ENCODE peak calls at places on chromosomes 13 and 19, in eight cellular contexts. One of them, this sample, is unnamed.

GRCh38 chr19:6753178-6754031 is 13.8 kb downstream of the SH2D3A start:
- DNase-seq in PC-3: peak
- DNase-seq in HFFc6: peak
- DNase-seq in spleen: peak
- DNase-seq in activated B cell treated with CpG ODN at 0.5 μM for 24 hours: peak
- DNase-seq in foreskin fibroblast: peak
- DNase-seq in MM.1S: no peak
- DNase-seq in fibroblast of mammary gland: peak
- DNase-seq in this sample: no peak

GRCh38 chr19:55619264-55619663 is 5.1 kb downstream of the ZNF784 start:
- DNase-seq in PC-3: no peak
- DNase-seq in HFFc6: peak
- DNase-seq in spleen: no peak
- DNase-seq in activated B cell treated with CpG ODN at 0.5 μM for 24 hours: no peak
- DNase-seq in foreskin fibroblast: peak
- DNase-seq in MM.1S: no peak
- DNase-seq in fibroblast of mammary gland: no peak
- DNase-seq in this sample: no peak

GRCh38 chr19:47885067-47885463 is 1.1 kb downstream of the SULT2A1 start:
- DNase-seq in PC-3: no peak
- DNase-seq in HFFc6: no peak
- DNase-seq in spleen: no peak
- DNase-seq in activated B cell treated with CpG ODN at 0.5 μM for 24 hours: no peak
- DNase-seq in foreskin fibroblast: no peak
- DNase-seq in MM.1S: no peak
- DNase-seq in fibroblast of mammary gland: no peak
- DNase-seq in this sample: no peak

GRCh38 chr19:10120538-10121198 is 969 bp upstream of the EIF3G start:
- DNase-seq in PC-3: peak
- DNase-seq in HFFc6: peak
- DNase-seq in spleen: no peak
- DNase-seq in activated B cell treated with CpG ODN at 0.5 μM for 24 hours: no peak
- DNase-seq in foreskin fibroblast: peak
- DNase-seq in MM.1S: no peak
- DNase-seq in fibroblast of mammary gland: peak
- DNase-seq in this sample: peak

GRCh38 chr13:75785130-75785529 is 149.0 kb downstream of the LMO7 start:
- DNase-seq in PC-3: no peak
- DNase-seq in HFFc6: no peak
- DNase-seq in spleen: no peak
- DNase-seq in activated B cell treated with CpG ODN at 0.5 μM for 24 hours: no peak
- DNase-seq in foreskin fibroblast: peak
- DNase-seq in MM.1S: no peak
- DNase-seq in fibroblast of mammary gland: peak
- DNase-seq in this sample: no peak

GRCh38 chr19:34120846-34121639 is 51.3 kb upstream of the LSM14A start:
- DNase-seq in PC-3: peak
- DNase-seq in HFFc6: peak
- DNase-seq in spleen: no peak
- DNase-seq in activated B cell treated with CpG ODN at 0.5 μM for 24 hours: no peak
- DNase-seq in foreskin fibroblast: peak
- DNase-seq in MM.1S: peak
- DNase-seq in fibroblast of mammary gland: peak
- DNase-seq in this sample: no peak

GRCh38 chr13:113756441-113757097 is 2.5 kb upstream of the TMEM255B start:
- DNase-seq in PC-3: peak
- DNase-seq in HFFc6: no peak
- DNase-seq in spleen: peak
- DNase-seq in activated B cell treated with CpG ODN at 0.5 μM for 24 hours: no peak
- DNase-seq in foreskin fibroblast: peak
- DNase-seq in MM.1S: no peak
- DNase-seq in fibroblast of mammary gland: peak
- DNase-seq in this sample: no peak

GRCh38 chr19:52734340-52734892 is 428 bp downstream of the ZNF611 start:
- DNase-seq in PC-3: no peak
- DNase-seq in HFFc6: no peak
- DNase-seq in spleen: peak
- DNase-seq in activated B cell treated with CpG ODN at 0.5 μM for 24 hours: no peak
- DNase-seq in foreskin fibroblast: peak
- DNase-seq in MM.1S: no peak
- DNase-seq in fibroblast of mammary gland: peak
- DNase-seq in this sample: no peak

GRCh38 chr13:51760592-51760991 is 43.4 kb downstream of the DHRS12 start:
- DNase-seq in PC-3: no peak
- DNase-seq in HFFc6: no peak
- DNase-seq in spleen: no peak
- DNase-seq in activated B cell treated with CpG ODN at 0.5 μM for 24 hours: no peak
- DNase-seq in foreskin fibroblast: no peak
- DNase-seq in MM.1S: no peak
- DNase-seq in fibroblast of mammary gland: peak
- DNase-seq in this sample: no peak

GRCh38 chr19:2003901-2004300 is 11.6 kb downstream of the BTBD2 start:
- DNase-seq in PC-3: no peak
- DNase-seq in HFFc6: no peak
- DNase-seq in spleen: no peak
- DNase-seq in activated B cell treated with CpG ODN at 0.5 μM for 24 hours: no peak
- DNase-seq in foreskin fibroblast: no peak
- DNase-seq in MM.1S: no peak
- DNase-seq in fibroblast of mammary gland: no peak
- DNase-seq in this sample: no peak

GRCh38 chr13:32284927-32285632 is 30.1 kb downstream of the ZAR1L start:
- DNase-seq in PC-3: peak
- DNase-seq in HFFc6: peak
- DNase-seq in spleen: no peak
- DNase-seq in activated B cell treated with CpG ODN at 0.5 μM for 24 hours: no peak
- DNase-seq in foreskin fibroblast: peak
- DNase-seq in MM.1S: no peak
- DNase-seq in fibroblast of mammary gland: peak
- DNase-seq in this sample: no peak

GRCh38 chr13:84137292-84137691 is 255.0 kb upstream of the SLITRK1 start:
- DNase-seq in PC-3: no peak
- DNase-seq in HFFc6: peak
- DNase-seq in spleen: peak
- DNase-seq in activated B cell treated with CpG ODN at 0.5 μM for 24 hours: no peak
- DNase-seq in foreskin fibroblast: no peak
- DNase-seq in MM.1S: peak
- DNase-seq in fibroblast of mammary gland: peak
- DNase-seq in this sample: no peak

GRCh38 chr19:29603308-29603707 is 2.8 kb upstream of the POP4 start:
- DNase-seq in PC-3: no peak
- DNase-seq in HFFc6: no peak
- DNase-seq in spleen: peak
- DNase-seq in activated B cell treated with CpG ODN at 0.5 μM for 24 hours: no peak
- DNase-seq in foreskin fibroblast: no peak
- DNase-seq in MM.1S: no peak
- DNase-seq in fibroblast of mammary gland: no peak
- DNase-seq in this sample: no peak

GRCh38 chr19:43619262-43620060 is at the start of gene ZNF428:
- DNase-seq in PC-3: peak
- DNase-seq in HFFc6: peak
- DNase-seq in spleen: peak
- DNase-seq in activated B cell treated with CpG ODN at 0.5 μM for 24 hours: peak
- DNase-seq in foreskin fibroblast: peak
- DNase-seq in MM.1S: peak
- DNase-seq in fibroblast of mammary gland: peak
- DNase-seq in this sample: peak

GRCh38 chr13:104779311-104779710 is 1713.1 kb upstream of the SLC10A2 start:
- DNase-seq in PC-3: peak
- DNase-seq in HFFc6: no peak
- DNase-seq in spleen: no peak
- DNase-seq in activated B cell treated with CpG ODN at 0.5 μM for 24 hours: no peak
- DNase-seq in foreskin fibroblast: peak
- DNase-seq in MM.1S: no peak
- DNase-seq in fibroblast of mammary gland: peak
- DNase-seq in this sample: no peak

GRCh38 chr13:27783111-27783510 is 9.2 kb upstream of the GSX1 start:
- DNase-seq in PC-3: peak
- DNase-seq in HFFc6: peak
- DNase-seq in spleen: no peak
- DNase-seq in activated B cell treated with CpG ODN at 0.5 μM for 24 hours: no peak
- DNase-seq in foreskin fibroblast: no peak
- DNase-seq in MM.1S: no peak
- DNase-seq in fibroblast of mammary gland: no peak
- DNase-seq in this sample: no peak
- TF ChIP-seq CTCF in PC-3: peak
- TF ChIP-seq CTCF in HFFc6: peak
- TF ChIP-seq CTCF in spleen: no peak
- TF ChIP-seq CTCF in activated B cell treated with CpG ODN at 0.5 μM for 24 hours: no peak
- TF ChIP-seq CTCF in foreskin fibroblast: peak
- TF ChIP-seq CTCF in MM.1S: no peak
- TF ChIP-seq CTCF in fibroblast of mammary gland: no peak
- TF ChIP-seq CTCF in this sample: peak

GRCh38 chr13:91313103-91313502 is 34.4 kb upstream of the MIR17HG start:
- DNase-seq in PC-3: peak
- DNase-seq in HFFc6: peak
- DNase-seq in spleen: no peak
- DNase-seq in activated B cell treated with CpG ODN at 0.5 μM for 24 hours: no peak
- DNase-seq in foreskin fibroblast: no peak
- DNase-seq in MM.1S: peak
- DNase-seq in fibroblast of mammary gland: peak
- DNase-seq in this sample: no peak
- TF ChIP-seq CTCF in PC-3: peak
- TF ChIP-seq CTCF in HFFc6: peak
- TF ChIP-seq CTCF in spleen: peak
- TF ChIP-seq CTCF in activated B cell treated with CpG ODN at 0.5 μM for 24 hours: no peak
- TF ChIP-seq CTCF in foreskin fibroblast: peak
- TF ChIP-seq CTCF in MM.1S: peak
- TF ChIP-seq CTCF in fibroblast of mammary gland: peak
- TF ChIP-seq CTCF in this sample: peak

GRCh38 chr13:46553886-46554855 is 1.2 kb downstream of the LRCH1 start:
- DNase-seq in PC-3: peak
- DNase-seq in HFFc6: peak
- DNase-seq in spleen: peak
- DNase-seq in activated B cell treated with CpG ODN at 0.5 μM for 24 hours: peak
- DNase-seq in foreskin fibroblast: peak
- DNase-seq in MM.1S: peak
- DNase-seq in fibroblast of mammary gland: peak
- DNase-seq in this sample: peak
- TF ChIP-seq CTCF in PC-3: no peak
- TF ChIP-seq CTCF in HFFc6: peak
- TF ChIP-seq CTCF in spleen: peak
- TF ChIP-seq CTCF in activated B cell treated with CpG ODN at 0.5 μM for 24 hours: no peak
- TF ChIP-seq CTCF in foreskin fibroblast: no peak
- TF ChIP-seq CTCF in MM.1S: peak
- TF ChIP-seq CTCF in fibroblast of mammary gland: peak
- TF ChIP-seq CTCF in this sample: no peak

DNA sequence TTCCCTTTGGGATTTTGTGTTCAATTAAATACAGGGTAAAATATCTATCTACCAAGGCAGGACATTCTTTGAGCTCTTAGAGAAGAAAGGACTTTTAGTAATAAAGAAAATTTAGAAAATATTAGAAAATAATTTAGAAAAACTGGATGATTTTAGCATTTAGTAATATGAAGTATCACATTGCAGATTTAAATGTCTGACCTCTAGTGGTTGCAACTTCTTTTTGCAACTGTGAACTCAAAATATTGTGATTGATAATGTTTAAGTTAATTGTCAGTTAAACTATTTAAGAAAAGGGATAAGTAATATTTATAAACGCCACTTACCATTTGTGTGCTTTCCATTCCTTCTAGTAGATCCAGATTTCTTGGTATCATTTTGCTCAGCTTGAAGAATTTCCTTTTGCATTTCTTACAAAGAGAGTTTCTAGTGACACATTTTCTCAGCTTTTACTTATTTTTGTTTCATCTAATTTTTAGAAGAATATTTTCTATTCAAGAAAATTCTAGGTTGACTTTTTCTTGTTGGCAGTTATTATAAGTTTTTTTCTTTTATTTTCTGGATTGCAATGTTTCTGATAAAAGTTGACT is 10.3 kb upstream of the POSTN start:
- DNase-seq in PC-3: peak
- DNase-seq in HFFc6: no peak
- DNase-seq in spleen: no peak
- DNase-seq in activated B cell treated with CpG ODN at 0.5 μM for 24 hours: no peak
- DNase-seq in foreskin fibroblast: peak
- DNase-seq in MM.1S: no peak
- DNase-seq in fibroblast of mammary gland: peak
- DNase-seq in this sample: no peak
- TF ChIP-seq CTCF in PC-3: peak
- TF ChIP-seq CTCF in HFFc6: peak
- TF ChIP-seq CTCF in spleen: no peak
- TF ChIP-seq CTCF in activated B cell treated with CpG ODN at 0.5 μM for 24 hours: no peak
- TF ChIP-seq CTCF in foreskin fibroblast: peak
- TF ChIP-seq CTCF in MM.1S: no peak
- TF ChIP-seq CTCF in fibroblast of mammary gland: peak
- TF ChIP-seq CTCF in this sample: peak

DNA sequence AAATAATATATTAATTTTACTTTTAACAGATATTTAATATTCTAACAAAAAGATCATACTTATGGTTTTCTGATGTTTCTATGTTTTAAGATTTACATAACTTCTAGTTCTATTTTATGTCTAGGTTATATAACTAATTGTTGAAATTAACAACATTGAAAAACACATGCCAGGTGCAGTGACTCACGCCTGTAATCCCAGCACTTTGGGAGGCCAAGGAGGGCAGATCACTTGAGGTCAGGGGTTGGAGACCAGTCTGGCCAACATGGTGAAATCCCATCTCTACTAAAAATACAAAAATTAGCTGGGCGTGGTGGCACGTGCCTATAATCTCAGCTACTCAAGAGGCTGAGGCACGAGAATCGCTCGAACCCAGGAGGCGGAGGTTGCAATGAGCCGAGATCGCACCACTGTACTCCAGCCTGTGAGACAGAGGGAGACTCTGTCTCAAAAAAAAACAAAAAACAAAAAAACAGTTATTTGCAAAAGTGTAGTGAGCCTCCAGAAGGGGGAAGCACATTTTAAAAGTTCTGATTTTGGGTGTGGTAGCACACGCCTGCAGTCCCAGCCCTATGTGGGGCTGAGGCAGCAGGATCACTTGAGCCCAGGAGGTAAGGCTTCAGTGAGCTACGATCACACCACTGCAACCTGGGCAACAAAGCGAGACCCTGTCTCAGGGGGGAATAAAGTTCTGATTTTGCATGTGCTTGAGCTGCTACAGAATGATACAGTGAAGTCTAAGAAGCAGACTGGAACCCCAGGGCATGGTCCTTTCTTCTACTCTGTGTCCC is 18.6 kb downstream of the MIPEP start:
- DNase-seq in PC-3: peak
- DNase-seq in HFFc6: no peak
- DNase-seq in spleen: no peak
- DNase-seq in activated B cell treated with CpG ODN at 0.5 μM for 24 hours: no peak
- DNase-seq in foreskin fibroblast: peak
- DNase-seq in MM.1S: no peak
- DNase-seq in fibroblast of mammary gland: no peak
- DNase-seq in this sample: no peak
- TF ChIP-seq CTCF in PC-3: no peak
- TF ChIP-seq CTCF in HFFc6: peak
- TF ChIP-seq CTCF in spleen: no peak
- TF ChIP-seq CTCF in activated B cell treated with CpG ODN at 0.5 μM for 24 hours: no peak
- TF ChIP-seq CTCF in foreskin fibroblast: no peak
- TF ChIP-seq CTCF in MM.1S: no peak
- TF ChIP-seq CTCF in fibroblast of mammary gland: no peak
- TF ChIP-seq CTCF in this sample: no peak